ENCODE peak calls at places on chromosomes 5 and 9, in five cellular contexts. J is activated CD8-positive, alpha-beta T cell treated with anti-CD3 and anti-CD28 coated beads for 36 hours; C is colonic mucosa; M is right atrium auricular region; P is PC-9. E is an unnamed sample.
A peak's percentile ranks its signal among the peaks of the same experiment; 100 is the strongest.

GRCh38 chr9:121360975-121361374 is 9.1 kb downstream of the STOM start:
- DNase-seq in J (no peak), C (no peak), P (no peak), M (no peak), E (no peak)

GRCh38 chr9:113650207-113651131 is 186.9 kb downstream of the RGS3 start:
- DNase-seq in J (no peak), P (peak; percentile 46), M (no peak), C (no peak), E (no peak)

GRCh38 chr9:6195714-6196360 is 19.8 kb upstream of the IL33 start:
- DNase-seq in P (no peak), C (no peak), J (no peak), M (no peak), E (no peak)

GRCh38 chr9:2502760-2503159 is 118.8 kb upstream of the VLDLR start:
- DNase-seq in C (no peak), M (no peak), J (no peak), P (no peak), E (no peak)

GRCh38 chr5:33877483-33877882 is 14.3 kb downstream of the ADAMTS12 start:
- DNase-seq in J (no peak), C (no peak), P (peak; percentile 33), M (no peak), E (no peak)

GRCh38 chr9:108860354-108860753 is 1.7 kb upstream of the ACTL7A start:
- DNase-seq in P (no peak), J (no peak), M (no peak), C (no peak), E (no peak)

GRCh38 chr5:134446938-134447337 is 35.3 kb upstream of the CDKN2AIPNL start:
- DNase-seq in C (peak; percentile 44), J (no peak), M (no peak), P (no peak), E (no peak)

GRCh38 chr9:34233691-34234090 is 54.8 kb downstream of the UBAP1 start:
- DNase-seq in C (no peak), M (no peak), P (no peak), J (no peak), E (no peak)

GRCh38 chr5:68225911-68226563 is 10.5 kb downstream of the PIK3R1 start:
- DNase-seq in M (no peak), C (peak; percentile 83), P (no peak), J (no peak), E (no peak)

GRCh38 chr5:86865396-86865795 is 247.7 kb downstream of the COX7C start:
- DNase-seq in P (no peak), J (no peak), M (no peak), C (no peak), E (no peak)

GRCh38 chr5:176995896-176996767 is 10.4 kb downstream of the UIMC1 start:
- DNase-seq in M (no peak), J (no peak), P (no peak), C (no peak), E (no peak)

GRCh38 chr5:176994460-176995121 is 12.0 kb downstream of the UIMC1 start:
- DNase-seq in P (peak; percentile 94), J (no peak), C (no peak), M (peak; percentile 59), E (no peak)

GRCh38 chr5:176995122-176995490 is 11.5 kb downstream of the UIMC1 start:
- DNase-seq in C (no peak), M (no peak), P (no peak), J (no peak), E (no peak)

GRCh38 chr5:176996780-176997179 is 9.8 kb downstream of the UIMC1 start:
- DNase-seq in P (no peak), M (no peak), J (no peak), C (no peak), E (no peak)

DNA sequence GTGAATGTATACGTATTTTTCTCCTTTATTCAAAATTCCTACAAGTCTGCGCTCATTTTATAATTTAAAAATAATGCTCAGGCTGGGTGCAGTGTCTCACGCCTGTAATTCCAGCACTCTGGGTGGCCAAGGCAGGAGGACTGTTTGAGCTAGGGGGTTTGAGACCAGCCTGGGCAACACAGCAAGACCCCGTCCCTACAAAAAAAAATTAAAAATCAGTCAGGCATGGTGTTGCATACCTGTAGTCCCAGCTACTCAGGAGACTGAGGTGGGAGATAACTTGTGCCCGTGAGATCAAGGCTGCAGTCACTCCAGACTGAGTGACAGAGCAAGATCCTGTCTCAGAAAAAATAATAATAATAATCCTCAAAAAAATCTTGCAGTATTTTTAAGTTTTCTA is 7.8 kb downstream of the UIMC1 start:
- DNase-seq in P (no peak), C (no peak), J (no peak), M (no peak), E (no peak)
- TF ChIP-seq CTCF in P (no peak), C (no peak), J (no peak), M (no peak), E (no peak)

DNA sequence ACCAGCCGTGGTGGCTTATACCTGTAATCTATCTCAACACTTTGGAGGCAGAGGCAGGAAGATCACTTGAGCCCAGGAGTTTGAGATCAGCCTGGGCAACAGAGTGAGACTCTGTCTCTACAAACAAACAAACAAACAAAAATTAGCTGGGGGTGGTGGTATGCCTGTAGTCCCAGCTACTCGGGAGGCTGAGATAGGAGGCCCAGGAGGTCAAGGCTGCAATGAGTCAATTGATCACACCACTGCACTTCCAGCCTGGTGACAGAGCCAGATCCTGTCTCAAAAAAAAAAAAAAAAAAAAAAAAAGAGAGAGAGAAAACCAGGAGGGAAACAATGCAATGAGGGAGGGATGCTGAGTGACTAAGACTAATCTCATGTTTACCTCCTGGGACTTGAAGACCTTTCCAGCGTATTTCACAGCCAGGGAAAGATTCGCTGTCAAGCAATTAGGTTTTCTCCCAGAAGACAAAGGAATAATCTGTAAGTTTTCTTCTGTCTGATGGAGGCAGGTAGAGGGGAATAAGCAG is 51.1 kb upstream of the MIER3 start:
- DNase-seq in J (no peak), P (peak; percentile 80), C (no peak), M (no peak), E (no peak)
- TF ChIP-seq CTCF in J (no peak), P (no peak), C (no peak), M (no peak), E (no peak)

DNA sequence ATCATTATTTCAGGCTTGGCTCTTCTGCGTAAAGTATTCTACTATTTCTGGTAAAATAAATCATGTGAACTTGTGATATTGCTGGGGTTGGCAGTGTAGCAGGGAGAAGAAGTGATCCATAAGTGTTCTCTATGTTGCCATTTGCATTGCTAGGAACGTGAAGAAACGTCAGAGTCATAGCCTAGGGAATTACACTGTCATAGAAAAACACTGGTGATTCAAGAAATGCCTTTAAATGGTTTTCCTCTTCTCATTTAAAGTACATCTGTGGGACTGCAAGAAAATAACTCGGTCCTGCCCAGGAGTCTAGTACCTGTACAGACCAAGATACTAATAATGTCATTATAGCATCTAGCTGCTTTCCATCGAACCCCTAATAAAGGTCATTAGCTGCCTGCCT is 162.3 kb downstream of the PBX3 start:
- DNase-seq in C (no peak), P (no peak), J (no peak), M (no peak), E (no peak)
- TF ChIP-seq CTCF in C (no peak), P (no peak), J (no peak), M (no peak), E (no peak)

DNA sequence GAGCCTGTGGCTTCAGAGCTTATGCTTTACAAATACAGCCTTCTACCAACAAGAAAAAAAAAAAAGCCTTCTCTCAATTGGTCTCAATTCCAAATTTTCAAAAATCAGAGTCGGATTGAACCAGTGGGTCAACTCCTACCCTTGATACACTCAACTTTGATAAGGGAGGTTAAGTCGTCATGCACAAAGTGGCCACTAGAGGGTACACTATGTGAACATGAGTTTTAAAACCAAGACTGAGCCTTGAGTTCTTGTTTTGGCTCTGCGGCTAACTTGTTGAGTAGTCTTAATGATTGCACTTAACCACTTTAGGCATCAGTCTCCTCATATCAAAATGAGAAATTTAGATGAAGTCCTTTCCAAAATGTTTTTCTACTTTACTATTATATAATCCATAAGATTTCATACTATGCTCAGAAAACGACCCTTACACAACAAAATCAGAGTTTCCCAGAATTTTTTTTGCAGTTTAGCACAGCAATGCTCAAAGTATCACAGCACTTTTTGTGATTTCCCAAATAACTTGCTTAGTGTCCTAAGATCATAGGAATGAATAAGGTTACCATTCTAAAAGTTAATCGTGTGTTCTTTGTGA is 92.9 kb upstream of the MTAP start:
- DNase-seq in J (peak; percentile 88), M (peak; percentile 82), C (peak; percentile 70), P (no peak), E (peak; percentile 87)
- TF ChIP-seq CTCF in J (peak; percentile 83), M (peak; percentile 75), C (peak; percentile 76), P (peak; percentile 81), E (peak; percentile 15)

GRCh38 chr5:74055446-74056097 is 429.6 kb downstream of the ARHGEF28 start:
- DNase-seq in M (no peak), J (no peak), C (no peak), P (no peak), E (no peak)

GRCh38 chr5:74052441-74052840 is 426.4 kb downstream of the ARHGEF28 start:
- DNase-seq in P (peak; percentile 32), C (no peak), M (no peak), J (no peak), E (no peak)

GRCh38 chr5:74056102-74056788 is 430.2 kb downstream of the ARHGEF28 start:
- DNase-seq in P (peak; percentile 3), M (no peak), C (no peak), J (no peak), E (no peak)

GRCh38 chr5:74054139-74054538 is 428.1 kb downstream of the ARHGEF28 start:
- DNase-seq in C (no peak), M (no peak), P (no peak), J (no peak), E (no peak)

GRCh38 chr5:74056789-74057164 is 430.8 kb downstream of the ARHGEF28 start:
- DNase-seq in M (no peak), P (peak; percentile 53), J (no peak), C (peak; percentile 36), E (no peak)
- TF ChIP-seq CTCF in M (no peak), P (peak; percentile 65), J (no peak), C (peak; percentile 20), E (no peak)

DNA sequence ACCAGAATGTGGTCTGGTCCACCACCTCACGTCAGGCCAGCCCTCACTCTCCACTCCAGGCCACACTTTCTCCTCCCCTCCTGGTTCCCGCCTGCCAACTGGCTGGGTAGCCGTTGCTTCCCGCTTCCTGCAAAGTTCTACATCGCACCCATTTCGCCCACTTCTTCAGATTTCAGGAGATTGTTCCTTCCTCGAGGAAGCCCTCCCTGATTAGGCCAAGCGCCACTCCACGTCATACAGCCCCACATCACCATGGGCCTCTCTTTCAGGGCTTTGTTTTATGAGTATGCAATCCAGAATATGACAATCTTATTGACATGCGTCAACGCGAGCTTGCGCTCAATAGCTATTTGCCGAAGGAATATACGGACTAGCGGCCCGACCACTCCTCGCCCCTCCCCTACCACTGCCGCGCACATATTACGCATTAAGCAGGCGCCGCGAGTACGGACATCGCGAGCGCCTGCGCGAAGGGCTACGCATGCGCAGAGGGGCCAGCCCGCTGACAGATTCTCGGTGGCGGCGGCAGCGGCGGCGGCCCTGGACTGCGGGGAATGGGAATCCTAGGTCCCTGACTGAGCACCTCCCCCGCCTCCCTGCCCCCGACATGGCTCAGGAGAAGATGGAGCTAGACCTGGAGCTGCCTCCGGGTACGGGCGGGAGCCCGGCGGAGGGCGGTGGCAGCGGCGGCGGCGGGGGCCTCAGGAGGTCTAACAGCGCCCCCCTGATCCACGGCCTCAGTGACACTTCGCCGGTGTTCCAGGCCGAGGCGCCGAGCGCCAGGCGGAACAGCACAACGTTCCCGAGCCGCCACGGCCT is 74.7 kb downstream of the PIP5K1B start:
- DNase-seq in C (peak; percentile 95), J (peak; percentile 95), P (peak; percentile 82), M (peak; percentile 94), E (peak; percentile 87)
- TF ChIP-seq CTCF in C (peak; percentile 15), J (no peak), P (peak; percentile 40), M (no peak), E (no peak)

E was measured in omental fat pad.